ENCODE peak calls at places on chromosomes 13 and 19, in eight cellular contexts. N, G, C, K, F, P, H and I are unnamed samples. For H3K36me3, the result is how much of the 10 kb centered on the place peaks cover.

GRCh38 chr13:51879133-51879532 is 17.4 kb downstream of the CCDC70 start:
- DNase-seq in F (no peak), P (no peak), N (no peak), H (no peak), C (no peak), K (no peak), G (no peak), I (no peak)

GRCh38 chr13:44920013-44920412 is 69.3 kb downstream of the NUFIP1 start:
- DNase-seq in F (no peak), K (no peak), H (no peak), G (no peak), P (no peak), N (no peak), C (no peak), I (no peak)

GRCh38 chr19:47032171-47032811 is 12.7 kb downstream of the NPAS1 start:
- DNase-seq in P (peak), H (peak), G (peak), C (peak), F (peak), K (no peak), N (no peak), I (peak)

GRCh38 chr19:37513397-37513796 is 6.7 kb downstream of the ZNF793 start:
- DNase-seq in C (peak), F (no peak), N (no peak), G (no peak), K (no peak), P (no peak), H (no peak), I (no peak)

GRCh38 chr19:6947745-6948144 is 60.4 kb downstream of the ADGRE1 start:
- DNase-seq in F (no peak), K (peak), G (no peak), H (no peak), N (no peak), C (no peak), P (no peak), I (no peak)

GRCh38 chr19:5562280-5562679 is 5.5 kb downstream of the TINCR start:
- DNase-seq in H (no peak), G (no peak), P (no peak), C (no peak), F (no peak), K (no peak), N (no peak), I (no peak)

GRCh38 chr19:45451181-45451849 is 16.5 kb upstream of the FOSB start:
- DNase-seq in F (peak), H (no peak), N (peak), G (no peak), C (peak), K (no peak), P (no peak), I (peak)

GRCh38 chr19:45069056-45069455 is 7.2 kb downstream of the ZNF296 start:
- DNase-seq in C (no peak), N (no peak), P (peak), G (no peak), F (peak), K (no peak), H (no peak), I (no peak)

GRCh38 chr13:77480071-77480470 is 55.4 kb upstream of the SCEL start:
- DNase-seq in H (no peak), F (no peak), K (no peak), N (no peak), C (no peak), P (peak), G (no peak), I (no peak)

GRCh38 chr19:3227054-3227626 is 2.7 kb downstream of the CELF5 start:
- DNase-seq in N (no peak), G (no peak), K (no peak), P (no peak), H (no peak), C (no peak), F (no peak), I (no peak)

GRCh38 chr13:76890036-76890435 is 3.8 kb upstream of the KCTD12 start:
- DNase-seq in H (no peak), P (no peak), G (no peak), K (no peak), N (no peak), C (no peak), F (no peak), I (no peak)

GRCh38 chr13:96053003-96053703 is at the start of gene UGGT2:
- DNase-seq in N (peak), C (peak), P (peak), F (peak), K (peak), H (peak), G (peak), I (peak)

GRCh38 chr13:62551588-62551987 is 1135.9 kb upstream of the PCDH20 start:
- DNase-seq in G (no peak), N (no peak), C (no peak), P (no peak), K (no peak), H (no peak), F (no peak), I (no peak)

GRCh38 chr13:24661713-24662112 is 18.5 kb upstream of the ATP12A start:
- DNase-seq in K (no peak), C (no peak), H (no peak), N (no peak), G (no peak), P (no peak), F (no peak), I (no peak)

GRCh38 chr13:33249066-33249465 is 36.5 kb downstream of the STARD13 start:
- DNase-seq in H (no peak), P (no peak), F (no peak), G (no peak), C (no peak), N (no peak), K (no peak), I (no peak)

GRCh38 chr19:29454109-29454508 is 71.7 kb upstream of the VSTM2B start:
- DNase-seq in P (no peak), F (no peak), G (no peak), K (no peak), C (no peak), N (no peak), H (no peak), I (no peak)

GRCh38 chr13:40152145-40152544 is 496.7 kb downstream of the COG6 start:
- DNase-seq in P (no peak), G (no peak), N (no peak), H (no peak), F (no peak), C (no peak), K (no peak), I (peak)

GRCh38 chr13:23558675-23559536 is 11.3 kb upstream of the TNFRSF19 start:
- DNase-seq in H (peak), N (peak), F (no peak), P (no peak), K (no peak), G (no peak), C (no peak), I (peak)

GRCh38 chr19:41821003-41821735 is 23.3 kb downstream of the LYPD4 start:
- DNase-seq in P (peak), H (no peak), F (peak), K (no peak), C (peak), N (no peak), G (no peak), I (peak)

GRCh38 chr13:106343831-106344230 is 191.6 kb downstream of the EFNB2 start:
- DNase-seq in F (no peak), N (no peak), C (no peak), K (no peak), P (no peak), G (no peak), H (no peak), I (no peak)

GRCh38 chr13:104315606-104316005 is 1249.4 kb upstream of the SLC10A2 start:
- DNase-seq in C (no peak), H (no peak), K (no peak), F (no peak), G (peak), N (no peak), P (no peak), I (no peak)

GRCh38 chr13:28355822-28356371 is 139.0 kb downstream of the FLT1 start:
- DNase-seq in F (no peak), H (no peak), G (no peak), N (no peak), K (no peak), P (no peak), C (no peak), I (no peak)

GRCh38 chr19:54412877-54413276 is 2.4 kb upstream of the TTYH1 start:
- DNase-seq in P (no peak), F (no peak), N (no peak), K (no peak), C (no peak), G (no peak), H (no peak), I (no peak)

DNA sequence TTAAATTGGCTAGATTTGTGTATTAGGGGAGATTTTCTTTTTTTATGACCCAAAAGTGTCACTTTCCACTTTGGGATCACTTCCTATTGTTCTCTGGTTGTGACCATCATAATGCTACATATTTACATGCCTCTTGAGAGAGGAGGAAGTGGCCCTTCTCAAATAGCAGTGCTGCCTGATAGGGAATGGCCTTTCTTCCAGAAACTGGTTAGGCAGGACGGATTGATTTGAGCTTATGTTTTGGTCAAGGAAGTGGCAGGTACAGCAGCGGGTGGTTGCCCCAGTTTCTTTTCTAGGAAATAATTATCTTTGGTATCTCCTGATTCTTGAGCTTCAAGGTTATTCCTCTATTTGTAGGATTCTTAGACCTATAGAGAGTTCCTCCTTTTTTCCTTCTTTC is 21.9 kb upstream of the WTIP start:
- DNase-seq in F (peak), H (no peak), N (no peak), C (no peak), G (no peak), P (no peak), K (no peak), I (no peak)
- H3K36me3 ChIP-seq in F (under half), H (half or more), N (under half), C (under half), G (under half), P (under half), K (half or more), I (half or more)

DNA sequence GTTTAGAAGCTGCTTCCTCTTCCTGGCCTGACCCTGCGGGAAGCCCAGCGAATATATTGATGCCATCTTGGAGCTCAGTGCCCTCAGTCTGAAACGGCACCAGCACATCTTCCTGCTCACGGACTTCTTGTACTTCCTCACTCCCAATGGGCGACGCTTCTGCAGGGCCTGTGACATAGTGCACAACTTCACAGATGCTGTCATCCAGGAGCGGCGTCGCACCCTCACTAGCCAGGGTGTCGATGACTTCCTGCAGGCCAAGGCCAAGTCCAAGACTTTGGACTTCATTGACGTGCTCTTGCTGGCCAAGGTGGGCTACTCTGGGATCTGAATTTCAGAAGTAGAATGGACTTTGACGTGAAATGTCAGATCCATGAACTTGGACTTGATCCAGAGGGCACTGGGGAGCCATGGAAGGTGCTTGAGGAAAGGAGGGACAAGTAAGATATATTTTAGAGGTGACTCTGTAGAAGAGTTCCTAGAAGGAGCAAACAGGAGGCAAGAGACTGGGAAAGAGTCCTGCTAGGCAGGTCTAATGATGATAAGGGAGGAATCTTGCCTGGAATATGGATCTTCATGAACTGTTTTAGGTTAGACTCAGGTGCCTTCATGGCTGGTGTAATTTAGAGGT is 38.4 kb upstream of the CYP4F8 start:
- DNase-seq in P (no peak), H (no peak), C (no peak), G (no peak), K (no peak), N (no peak), F (no peak), I (no peak)
- TF ChIP-seq CTCF in P (no peak), H (no peak), C (no peak), G (no peak), K (no peak), N (no peak), F (no peak), I (no peak)

DNA sequence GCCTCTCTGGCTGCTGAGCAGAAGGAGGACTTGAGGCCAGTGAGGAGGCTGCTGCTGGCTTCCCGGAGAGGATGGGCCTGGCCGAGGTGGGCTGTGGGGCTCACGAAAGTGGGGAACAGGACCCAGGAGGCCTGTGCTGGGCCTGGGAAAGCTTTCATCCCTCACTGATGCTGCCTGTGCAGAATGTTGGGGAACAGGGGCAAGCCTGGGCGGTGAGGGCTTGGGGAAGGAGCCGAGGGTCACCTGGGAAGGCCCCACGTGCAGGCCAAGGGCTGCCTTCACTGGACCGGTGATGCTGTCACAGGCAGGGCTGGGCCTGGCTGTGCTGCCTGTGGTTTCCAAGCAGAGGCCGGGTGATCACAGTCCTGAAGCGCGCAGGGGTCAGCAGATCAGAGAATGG is 9.4 kb downstream of the AP1M1 start:
- DNase-seq in H (no peak), C (no peak), P (no peak), G (no peak), K (no peak), F (no peak), N (no peak), I (no peak)
- H3K36me3 ChIP-seq in H (under half), C (under half), P (under half), G (under half), K (half or more), F (under half), N (under half), I (half or more)

GRCh38 chr19:40553885-40554857 is 22.5 kb upstream of the SHKBP1 start:
- DNase-seq in C (no peak), F (no peak), K (no peak), N (no peak), P (peak), H (no peak), G (no peak), I (no peak)

GRCh38 chr19:40552848-40553247 is 23.8 kb upstream of the SHKBP1 start:
- DNase-seq in K (no peak), P (no peak), N (no peak), F (no peak), C (no peak), H (no peak), G (no peak), I (no peak)

GRCh38 chr19:40550951-40551350 is 25.7 kb upstream of the SHKBP1 start:
- DNase-seq in P (no peak), G (no peak), C (no peak), N (no peak), F (no peak), H (no peak), K (no peak), I (no peak)

GRCh38 chr19:40549007-40549708 is 27.5 kb upstream of the SHKBP1 start:
- DNase-seq in F (peak), G (peak), H (peak), P (peak), C (peak), N (peak), K (no peak), I (peak)
- TF ChIP-seq CTCF in F (no peak), G (peak), H (peak), P (peak), C (peak), N (peak), K (peak), I (peak)

GRCh38 chr19:8093740-8094139 is 41.2 kb downstream of the CCL25 start:
- DNase-seq in F (no peak), K (no peak), P (no peak), G (no peak), C (no peak), H (no peak), N (no peak), I (no peak)
- H3K36me3 ChIP-seq in F (under half), K (under half), P (under half), G (under half), C (under half), H (under half), N (under half), I (under half)

GRCh38 chr19:10855879-10856522 is 7.8 kb downstream of the C19orf38 start:
- DNase-seq in C (no peak), H (peak), N (no peak), F (peak), K (no peak), G (no peak), P (peak), I (no peak)
- TF ChIP-seq CTCF in C (peak), H (peak), N (no peak), F (no peak), K (no peak), G (peak), P (peak), I (peak)

DNA sequence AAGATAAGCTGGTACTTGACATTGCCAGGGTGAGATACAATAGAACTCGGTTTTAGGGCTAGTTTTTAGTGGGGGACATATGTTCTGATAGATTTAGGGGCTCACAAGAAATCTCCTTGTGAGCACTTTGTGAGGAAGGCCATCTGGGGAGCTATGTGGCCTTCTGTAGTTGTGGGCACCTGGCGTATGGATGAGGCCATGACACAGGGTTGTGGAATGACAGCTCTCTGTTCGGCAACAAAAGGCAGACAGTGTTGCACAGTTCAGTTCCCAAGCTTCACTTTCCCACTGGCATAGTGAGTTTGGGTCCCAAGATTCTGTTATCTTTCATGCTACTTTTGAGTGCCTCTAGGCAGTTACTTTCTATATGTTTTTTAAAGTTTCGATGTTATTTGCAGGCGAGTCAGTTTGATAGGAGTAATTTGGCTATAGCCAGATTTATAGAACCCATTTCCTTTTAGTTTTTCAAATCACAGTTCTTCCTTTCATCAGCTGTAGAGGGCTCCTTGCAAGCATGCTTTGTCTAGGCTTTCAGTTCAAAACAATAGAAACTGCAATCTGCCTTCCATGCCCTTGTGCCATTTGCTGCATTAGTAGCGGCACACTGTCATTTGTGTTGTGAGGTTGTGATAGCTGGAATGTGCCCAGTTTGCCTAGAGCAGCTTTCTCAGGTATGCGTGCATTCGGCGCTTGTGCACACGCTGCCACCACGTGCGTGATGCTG is 70.6 kb upstream of the TEX29 start:
- DNase-seq in P (peak), K (no peak), C (no peak), G (no peak), H (no peak), N (no peak), F (no peak), I (no peak)
- H3K36me3 ChIP-seq in P (under half), K (half or more), C (under half), G (under half), H (under half), N (under half), F (under half), I (under half)

DNA sequence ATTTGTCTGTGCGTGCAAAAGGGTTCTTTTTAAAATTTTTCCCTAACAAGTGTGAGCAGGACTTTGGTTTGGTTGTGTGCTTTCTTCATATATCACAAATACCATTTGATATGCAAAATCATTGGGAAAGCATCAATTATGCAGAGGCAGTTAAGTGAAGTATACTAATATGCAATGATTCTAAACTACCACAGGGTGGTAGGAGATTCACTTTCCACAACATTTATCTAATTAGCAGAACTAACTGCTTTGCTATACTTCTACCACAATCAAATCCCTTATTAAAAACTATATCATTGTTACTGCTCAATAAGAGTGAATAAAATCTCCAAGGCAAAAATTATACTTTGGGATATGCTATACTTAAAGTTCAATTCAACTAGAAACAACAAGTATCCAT is 2738.9 kb upstream of the PCDH20 start:
- DNase-seq in F (no peak), C (no peak), G (no peak), P (no peak), H (no peak), N (no peak), K (no peak), I (no peak)
- TF ChIP-seq CTCF in F (no peak), C (no peak), G (peak), P (peak), H (peak), N (no peak), K (no peak), I (no peak)

GRCh38 chr19:13758795-13759194 is 5.5 kb upstream of the MRI1 start:
- DNase-seq in G (no peak), P (no peak), F (no peak), K (no peak), H (no peak), N (no peak), C (no peak), I (no peak)

GRCh38 chr19:13756210-13756609 is 8.1 kb upstream of the MRI1 start:
- DNase-seq in P (no peak), G (no peak), K (no peak), C (no peak), H (no peak), F (no peak), N (no peak), I (no peak)

GRCh38 chr19:13761423-13761822 is 2.9 kb upstream of the MRI1 start:
- DNase-seq in N (no peak), P (no peak), G (no peak), K (no peak), F (no peak), C (no peak), H (no peak), I (no peak)

GRCh38 chr19:13762635-13763235 is 1.6 kb upstream of the MRI1 start:
- DNase-seq in H (no peak), P (no peak), N (no peak), C (no peak), K (no peak), F (no peak), G (no peak), I (no peak)

GRCh38 chr19:13757805-13758772 is 6.2 kb upstream of the MRI1 start:
- DNase-seq in K (no peak), F (no peak), H (no peak), P (no peak), C (no peak), N (no peak), G (no peak), I (no peak)
- H3K36me3 ChIP-seq in K (half or more), F (under half), H (half or more), P (under half), C (under half), N (under half), G (under half), I (half or more)

GRCh38 chr13:42667638-42668037 is 93.7 kb downstream of the TNFSF11 start:
- DNase-seq in H (no peak), P (no peak), K (no peak), G (no peak), F (no peak), C (no peak), N (no peak), I (no peak)
- TF ChIP-seq CTCF in H (no peak), P (no peak), K (no peak), G (no peak), F (no peak), C (no peak), N (no peak), I (no peak)